ENCODE peak calls at places on chromosomes 2 and 18, in six cellular contexts. One of them, this sample, is unnamed.
A peak's percentile ranks its signal among the peaks of the same experiment; 100 is the strongest.

GRCh38 chr2:150101947-150102346 is 385.5 kb downstream of the RND3 start:
- DNase-seq in IMR-90: peak; percentile 24
- DNase-seq in psoas muscle: no peak
- DNase-seq in neural progenitor cell: no peak
- DNase-seq in adrenal gland: no peak
- DNase-seq in upper lobe of right lung: no peak
- DNase-seq in this sample: no peak

GRCh38 chr2:36539631-36540030 is 58.3 kb downstream of the FEZ2 start:
- DNase-seq in IMR-90: peak; percentile 78
- DNase-seq in psoas muscle: no peak
- DNase-seq in neural progenitor cell: no peak
- DNase-seq in adrenal gland: no peak
- DNase-seq in upper lobe of right lung: no peak
- DNase-seq in this sample: no peak

GRCh38 chr2:106189764-106190468 is 4.2 kb downstream of the UXS1 start:
- DNase-seq in IMR-90: peak; percentile 82
- DNase-seq in psoas muscle: no peak
- DNase-seq in neural progenitor cell: no peak
- DNase-seq in adrenal gland: no peak
- DNase-seq in upper lobe of right lung: no peak
- DNase-seq in this sample: no peak

GRCh38 chr2:10584242-10584753 is 105.5 kb downstream of the NOL10 start:
- DNase-seq in IMR-90: peak; percentile 77
- DNase-seq in psoas muscle: no peak
- DNase-seq in neural progenitor cell: no peak
- DNase-seq in adrenal gland: no peak
- DNase-seq in upper lobe of right lung: no peak
- DNase-seq in this sample: no peak

GRCh38 chr2:70901235-70902066 is 34.2 kb upstream of the ATP6V1B1 start:
- DNase-seq in IMR-90: peak; percentile 34
- DNase-seq in psoas muscle: no peak
- DNase-seq in neural progenitor cell: peak; percentile 76
- DNase-seq in adrenal gland: no peak
- DNase-seq in upper lobe of right lung: no peak
- DNase-seq in this sample: no peak

GRCh38 chr18:28771849-28772248 is 594.9 kb upstream of the CDH2 start:
- DNase-seq in IMR-90: peak; percentile 6
- DNase-seq in psoas muscle: no peak
- DNase-seq in neural progenitor cell: no peak
- DNase-seq in adrenal gland: no peak
- DNase-seq in upper lobe of right lung: no peak
- DNase-seq in this sample: no peak

GRCh38 chr2:3044587-3045317 is 332.9 kb downstream of the EIPR1 start:
- DNase-seq in IMR-90: no peak
- DNase-seq in psoas muscle: no peak
- DNase-seq in neural progenitor cell: no peak
- DNase-seq in adrenal gland: no peak
- DNase-seq in upper lobe of right lung: no peak
- DNase-seq in this sample: no peak

GRCh38 chr2:47357475-47357874 is 45.5 kb upstream of the MSH2 start:
- DNase-seq in IMR-90: peak; percentile 68
- DNase-seq in psoas muscle: no peak
- DNase-seq in neural progenitor cell: no peak
- DNase-seq in adrenal gland: peak; percentile 29
- DNase-seq in upper lobe of right lung: no peak
- DNase-seq in this sample: no peak

GRCh38 chr2:201698588-201699226 is at the start of gene MPP4:
- DNase-seq in IMR-90: peak; percentile 46
- DNase-seq in psoas muscle: no peak
- DNase-seq in neural progenitor cell: no peak
- DNase-seq in adrenal gland: no peak
- DNase-seq in upper lobe of right lung: no peak
- DNase-seq in this sample: no peak

GRCh38 chr2:108396845-108397244 is 19.1 kb downstream of the SULT1C4 start:
- DNase-seq in IMR-90: peak; percentile 47
- DNase-seq in psoas muscle: no peak
- DNase-seq in neural progenitor cell: peak; percentile 13
- DNase-seq in adrenal gland: no peak
- DNase-seq in upper lobe of right lung: no peak
- DNase-seq in this sample: no peak

GRCh38 chr2:119823734-119824334 is 64.1 kb downstream of the PTPN4 start:
- DNase-seq in IMR-90: peak; percentile 59
- DNase-seq in psoas muscle: no peak
- DNase-seq in neural progenitor cell: peak; percentile 54
- DNase-seq in adrenal gland: peak; percentile 35
- DNase-seq in upper lobe of right lung: no peak
- DNase-seq in this sample: peak; percentile 51

GRCh38 chr2:202278036-202278760 is 12.6 kb downstream of the NOP58 start:
- DNase-seq in IMR-90: peak; percentile 66
- DNase-seq in psoas muscle: no peak
- DNase-seq in neural progenitor cell: no peak
- DNase-seq in adrenal gland: no peak
- DNase-seq in upper lobe of right lung: no peak
- DNase-seq in this sample: no peak

GRCh38 chr2:58131191-58132011 is 84.8 kb downstream of the VRK2 start:
- DNase-seq in IMR-90: peak; percentile 63
- DNase-seq in psoas muscle: no peak
- DNase-seq in neural progenitor cell: no peak
- DNase-seq in adrenal gland: peak; percentile 34
- DNase-seq in upper lobe of right lung: no peak
- DNase-seq in this sample: no peak

GRCh38 chr18:23580677-23581367 is 5.5 kb downstream of the NPC1 start:
- DNase-seq in IMR-90: peak; percentile 94
- DNase-seq in psoas muscle: no peak
- DNase-seq in neural progenitor cell: no peak
- DNase-seq in adrenal gland: no peak
- DNase-seq in upper lobe of right lung: no peak
- DNase-seq in this sample: no peak

GRCh38 chr18:12056884-12057402 is 36.7 kb upstream of the ANKRD62 start:
- DNase-seq in IMR-90: no peak
- DNase-seq in psoas muscle: no peak
- DNase-seq in neural progenitor cell: no peak
- DNase-seq in adrenal gland: no peak
- DNase-seq in upper lobe of right lung: no peak
- DNase-seq in this sample: no peak

GRCh38 chr2:179857236-179857635 is 4.2 kb downstream of the ZNF385B start:
- DNase-seq in IMR-90: no peak
- DNase-seq in psoas muscle: no peak
- DNase-seq in neural progenitor cell: peak; percentile 13
- DNase-seq in adrenal gland: no peak
- DNase-seq in upper lobe of right lung: no peak
- DNase-seq in this sample: no peak

GRCh38 chr18:9100796-9101195 is 1.7 kb upstream of the NDUFV2 start:
- DNase-seq in IMR-90: no peak
- DNase-seq in psoas muscle: no peak
- DNase-seq in neural progenitor cell: no peak
- DNase-seq in adrenal gland: no peak
- DNase-seq in upper lobe of right lung: no peak
- DNase-seq in this sample: no peak

GRCh38 chr2:38957972-38958371 is 68.3 kb downstream of the ARHGEF33 start:
- DNase-seq in IMR-90: no peak
- DNase-seq in psoas muscle: no peak
- DNase-seq in neural progenitor cell: no peak
- DNase-seq in adrenal gland: no peak
- DNase-seq in upper lobe of right lung: no peak
- DNase-seq in this sample: no peak

GRCh38 chr2:231884438-231885140 is 41.6 kb downstream of the NPPC start:
- DNase-seq in IMR-90: no peak
- DNase-seq in psoas muscle: no peak
- DNase-seq in neural progenitor cell: no peak
- DNase-seq in adrenal gland: no peak
- DNase-seq in upper lobe of right lung: peak; percentile 25
- DNase-seq in this sample: no peak

GRCh38 chr2:234026111-234026510 is 24.4 kb upstream of the SPP2 start:
- DNase-seq in IMR-90: peak; percentile 13
- DNase-seq in psoas muscle: no peak
- DNase-seq in neural progenitor cell: no peak
- DNase-seq in adrenal gland: no peak
- DNase-seq in upper lobe of right lung: no peak
- DNase-seq in this sample: no peak

GRCh38 chr18:616380-616995 is 19.7 kb downstream of the CLUL1 start:
- DNase-seq in IMR-90: peak; percentile 58
- DNase-seq in psoas muscle: no peak
- DNase-seq in neural progenitor cell: peak; percentile 47
- DNase-seq in adrenal gland: no peak
- DNase-seq in upper lobe of right lung: no peak
- DNase-seq in this sample: no peak

GRCh38 chr18:47754311-47755101 is 176.0 kb downstream of the SMAD2 start:
- DNase-seq in IMR-90: no peak
- DNase-seq in psoas muscle: no peak
- DNase-seq in neural progenitor cell: peak; percentile 83
- DNase-seq in adrenal gland: no peak
- DNase-seq in upper lobe of right lung: peak; percentile 73
- DNase-seq in this sample: peak; percentile 30

GRCh38 chr18:58639237-58639636 is 10.3 kb upstream of the ALPK2 start:
- DNase-seq in IMR-90: no peak
- DNase-seq in psoas muscle: no peak
- DNase-seq in neural progenitor cell: no peak
- DNase-seq in adrenal gland: no peak
- DNase-seq in upper lobe of right lung: no peak
- DNase-seq in this sample: no peak

GRCh38 chr2:108968619-108969018 is 20.4 kb downstream of the EDAR start:
- DNase-seq in IMR-90: no peak
- DNase-seq in psoas muscle: no peak
- DNase-seq in neural progenitor cell: no peak
- DNase-seq in adrenal gland: no peak
- DNase-seq in upper lobe of right lung: no peak
- DNase-seq in this sample: no peak

GRCh38 chr2:130864830-130865229 is 28.1 kb downstream of the ARHGEF4 start:
- DNase-seq in IMR-90: peak; percentile 78
- DNase-seq in psoas muscle: no peak
- DNase-seq in neural progenitor cell: no peak
- DNase-seq in adrenal gland: peak; percentile 23
- DNase-seq in upper lobe of right lung: peak; percentile 67
- DNase-seq in this sample: peak; percentile 4

GRCh38 chr2:176872406-176872805 is 340.2 kb upstream of the HNRNPA3 start:
- DNase-seq in IMR-90: no peak
- DNase-seq in psoas muscle: no peak
- DNase-seq in neural progenitor cell: no peak
- DNase-seq in adrenal gland: no peak
- DNase-seq in upper lobe of right lung: no peak
- DNase-seq in this sample: no peak

GRCh38 chr2:167190053-167190452 is 301.8 kb downstream of the XIRP2 start:
- DNase-seq in IMR-90: no peak
- DNase-seq in psoas muscle: peak; percentile 45
- DNase-seq in neural progenitor cell: no peak
- DNase-seq in adrenal gland: no peak
- DNase-seq in upper lobe of right lung: no peak
- DNase-seq in this sample: no peak

GRCh38 chr2:167186465-167186864 is 298.2 kb downstream of the XIRP2 start:
- DNase-seq in IMR-90: no peak
- DNase-seq in psoas muscle: no peak
- DNase-seq in neural progenitor cell: no peak
- DNase-seq in adrenal gland: no peak
- DNase-seq in upper lobe of right lung: no peak
- DNase-seq in this sample: no peak

GRCh38 chr2:167187049-167187727 is 298.9 kb downstream of the XIRP2 start:
- DNase-seq in IMR-90: no peak
- DNase-seq in psoas muscle: no peak
- DNase-seq in neural progenitor cell: no peak
- DNase-seq in adrenal gland: no peak
- DNase-seq in upper lobe of right lung: no peak
- DNase-seq in this sample: no peak

GRCh38 chr2:167188596-167188967 is 300.3 kb downstream of the XIRP2 start:
- DNase-seq in IMR-90: no peak
- DNase-seq in psoas muscle: no peak
- DNase-seq in neural progenitor cell: no peak
- DNase-seq in adrenal gland: no peak
- DNase-seq in upper lobe of right lung: no peak
- DNase-seq in this sample: no peak

DNA sequence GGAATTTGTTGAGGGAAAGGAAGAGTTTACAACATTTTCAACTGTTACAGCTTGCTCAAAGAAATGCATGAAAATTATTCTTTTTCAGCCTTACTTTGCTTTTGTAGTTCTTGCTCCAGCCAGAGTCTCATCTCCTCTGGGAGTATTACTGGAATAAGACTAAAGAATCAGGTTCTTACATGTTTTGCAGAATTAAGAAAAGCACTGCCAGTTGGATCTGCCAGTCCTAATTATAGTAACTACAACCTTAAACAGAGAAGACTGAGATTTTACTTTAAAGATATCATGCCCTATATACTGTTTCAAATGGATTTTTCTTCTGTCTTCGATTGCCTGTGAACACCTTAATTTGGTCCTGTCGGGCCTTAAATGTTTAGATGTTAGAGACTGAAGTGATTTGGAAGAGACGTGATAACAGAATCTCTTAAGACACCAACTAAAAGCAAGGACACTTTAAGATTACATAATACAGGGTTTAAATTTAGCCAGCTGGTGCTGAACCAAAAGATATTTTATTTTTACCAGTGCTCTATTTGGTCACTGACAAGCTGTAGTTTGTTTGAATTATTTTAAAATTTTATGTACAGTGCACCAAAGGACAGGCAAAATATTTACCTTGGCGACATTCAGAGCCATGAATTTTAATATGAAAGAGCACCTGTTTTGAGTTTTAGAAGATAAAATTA is 299.8 kb downstream of the XIRP2 start:
- DNase-seq in IMR-90: no peak
- DNase-seq in psoas muscle: no peak
- DNase-seq in neural progenitor cell: no peak
- DNase-seq in adrenal gland: no peak
- DNase-seq in upper lobe of right lung: no peak
- DNase-seq in this sample: no peak
- H3K4me1 ChIP-seq in IMR-90: no peaks in the 10 kb centered on the region
- H3K4me1 ChIP-seq in psoas muscle: peaks cover 9% of the 10 kb centered on the region
- H3K4me1 ChIP-seq in neural progenitor cell: peaks cover 10% of the 10 kb centered on the region
- H3K4me1 ChIP-seq in adrenal gland: peaks cover 3% of the 10 kb centered on the region
- H3K4me1 ChIP-seq in upper lobe of right lung: no peaks in the 10 kb centered on the region
- H3K4me1 ChIP-seq in this sample: no peaks in the 10 kb centered on the region

GRCh38 chr2:26899500-26900164 is 51.7 kb downstream of the DPYSL5 start:
- DNase-seq in IMR-90: no peak
- DNase-seq in psoas muscle: no peak
- DNase-seq in neural progenitor cell: no peak
- DNase-seq in adrenal gland: no peak
- DNase-seq in upper lobe of right lung: no peak
- DNase-seq in this sample: no peak
- H3K27me3 ChIP-seq in IMR-90: peaks cover 53% of the 10 kb centered on the region
- H3K27me3 ChIP-seq in psoas muscle: no peaks in the 10 kb centered on the region
- H3K27me3 ChIP-seq in neural progenitor cell: no peaks in the 10 kb centered on the region
- H3K27me3 ChIP-seq in adrenal gland: no peaks in the 10 kb centered on the region
- H3K27me3 ChIP-seq in upper lobe of right lung: no peaks in the 10 kb centered on the region
- H3K27me3 ChIP-seq in this sample: no peaks in the 10 kb centered on the region

GRCh38 chr2:12861344-12861942 is 144.7 kb downstream of the TRIB2 start:
- DNase-seq in IMR-90: peak; percentile 78
- DNase-seq in psoas muscle: no peak
- DNase-seq in neural progenitor cell: no peak
- DNase-seq in adrenal gland: no peak
- DNase-seq in upper lobe of right lung: no peak
- DNase-seq in this sample: no peak
- H3K9me3 ChIP-seq in IMR-90: peaks cover 7% of the 10 kb centered on the region
- H3K9me3 ChIP-seq in psoas muscle: no peaks in the 10 kb centered on the region
- H3K9me3 ChIP-seq in neural progenitor cell: no peaks in the 10 kb centered on the region
- H3K9me3 ChIP-seq in adrenal gland: no peaks in the 10 kb centered on the region
- H3K9me3 ChIP-seq in upper lobe of right lung: peaks cover 7% of the 10 kb centered on the region
- H3K9me3 ChIP-seq in this sample: peaks cover 4% of the 10 kb centered on the region

DNA sequence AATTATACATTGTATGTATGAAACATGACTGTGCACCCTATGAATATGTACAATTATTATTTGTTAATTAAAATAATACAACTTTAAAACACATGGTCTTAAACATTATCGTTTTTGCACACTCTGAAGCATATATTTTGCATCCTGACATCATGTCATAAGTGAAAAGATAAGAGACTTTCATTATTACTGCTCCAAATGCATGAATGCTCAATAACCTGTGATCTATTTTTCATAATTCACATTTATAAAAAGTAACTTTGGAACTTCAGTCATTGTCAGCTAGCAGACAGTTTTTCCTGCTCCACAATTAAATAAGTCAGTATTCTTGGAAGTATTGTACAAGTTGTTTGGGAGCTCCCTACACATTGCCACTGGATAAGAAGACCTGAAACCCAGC is 1.3 kb upstream of the ITPRIPL1 start:
- DNase-seq in IMR-90: no peak
- DNase-seq in psoas muscle: no peak
- DNase-seq in neural progenitor cell: no peak
- DNase-seq in adrenal gland: no peak
- DNase-seq in upper lobe of right lung: no peak
- DNase-seq in this sample: no peak
- H3K4me1 ChIP-seq in IMR-90: no peaks in the 10 kb centered on the region
- H3K4me1 ChIP-seq in psoas muscle: no peaks in the 10 kb centered on the region
- H3K4me1 ChIP-seq in neural progenitor cell: peaks cover 15% of the 10 kb centered on the region
- H3K4me1 ChIP-seq in adrenal gland: peaks cover 22% of the 10 kb centered on the region
- H3K4me1 ChIP-seq in upper lobe of right lung: no peaks in the 10 kb centered on the region
- H3K4me1 ChIP-seq in this sample: peaks cover 33% of the 10 kb centered on the region

This sample was measured in CD8-positive, alpha-beta memory T cell.